ENCODE peak calls at places on chromosomes 5 and 9, in nine cellular contexts. One of them, this sample, is unnamed.

GRCh38 chr5:57817001-57817453 is 334.4 kb upstream of the ACTBL2 start:
- DNase-seq in SK-N-DZ: no peak
- DNase-seq in AG04449: no peak
- DNase-seq in NT2/D1: no peak
- DNase-seq in mesendoderm: no peak
- DNase-seq in EH: no peak
- DNase-seq in IMR-90: no peak
- DNase-seq in adrenal gland: no peak
- DNase-seq in amygdala: no peak
- DNase-seq in this sample: peak; percentile 82

GRCh38 chr9:135718616-135719015 is 16.6 kb downstream of the KCNT1 start:
- DNase-seq in amygdala: no peak
- DNase-seq in SK-N-DZ: no peak
- DNase-seq in IMR-90: peak; percentile 7
- DNase-seq in mesendoderm: no peak
- DNase-seq in AG04449: no peak
- DNase-seq in NT2/D1: no peak
- DNase-seq in EH: no peak
- DNase-seq in adrenal gland: peak; percentile 90
- DNase-seq in this sample: peak; percentile 20

GRCh38 chr9:6922680-6923079 is 164.9 kb downstream of the KDM4C start:
- DNase-seq in AG04449: no peak
- DNase-seq in mesendoderm: no peak
- DNase-seq in IMR-90: no peak
- DNase-seq in amygdala: no peak
- DNase-seq in adrenal gland: no peak
- DNase-seq in NT2/D1: no peak
- DNase-seq in EH: no peak
- DNase-seq in SK-N-DZ: peak; percentile 49
- DNase-seq in this sample: no peak

GRCh38 chr9:137407590-137408300 is 15.2 kb downstream of the EXD3 start:
- DNase-seq in SK-N-DZ: no peak
- DNase-seq in EH: no peak
- DNase-seq in IMR-90: no peak
- DNase-seq in adrenal gland: peak; percentile 64
- DNase-seq in AG04449: no peak
- DNase-seq in NT2/D1: no peak
- DNase-seq in mesendoderm: no peak
- DNase-seq in amygdala: no peak
- DNase-seq in this sample: no peak

GRCh38 chr5:59246470-59247250 is 646.9 kb downstream of the PDE4D start:
- DNase-seq in mesendoderm: no peak
- DNase-seq in NT2/D1: no peak
- DNase-seq in amygdala: no peak
- DNase-seq in IMR-90: peak; percentile 45
- DNase-seq in AG04449: peak; percentile 70
- DNase-seq in adrenal gland: no peak
- DNase-seq in SK-N-DZ: no peak
- DNase-seq in EH: peak; percentile 90
- DNase-seq in this sample: peak; percentile 53

GRCh38 chr9:136947955-136948510 is 3.0 kb downstream of the C8G start:
- DNase-seq in mesendoderm: peak; percentile 69
- DNase-seq in amygdala: no peak
- DNase-seq in SK-N-DZ: peak; percentile 71
- DNase-seq in NT2/D1: no peak
- DNase-seq in adrenal gland: peak; percentile 47
- DNase-seq in AG04449: no peak
- DNase-seq in IMR-90: peak; percentile 4
- DNase-seq in EH: peak; percentile 51
- DNase-seq in this sample: peak; percentile 12

GRCh38 chr9:137146527-137146918 is 7.6 kb downstream of the GRIN1 start:
- DNase-seq in IMR-90: no peak
- DNase-seq in NT2/D1: no peak
- DNase-seq in SK-N-DZ: no peak
- DNase-seq in adrenal gland: no peak
- DNase-seq in EH: no peak
- DNase-seq in AG04449: no peak
- DNase-seq in mesendoderm: no peak
- DNase-seq in amygdala: no peak
- DNase-seq in this sample: no peak

GRCh38 chr9:6552738-6553121 is 92.8 kb downstream of the GLDC start:
- DNase-seq in SK-N-DZ: no peak
- DNase-seq in AG04449: no peak
- DNase-seq in adrenal gland: no peak
- DNase-seq in IMR-90: peak; percentile 56
- DNase-seq in mesendoderm: no peak
- DNase-seq in amygdala: no peak
- DNase-seq in EH: peak; percentile 59
- DNase-seq in NT2/D1: no peak
- DNase-seq in this sample: peak; percentile 35

GRCh38 chr5:164204338-164204946 is 699.0 kb downstream of the MAT2B start:
- DNase-seq in AG04449: peak; percentile 26
- DNase-seq in IMR-90: peak; percentile 75
- DNase-seq in amygdala: no peak
- DNase-seq in SK-N-DZ: no peak
- DNase-seq in adrenal gland: no peak
- DNase-seq in EH: no peak
- DNase-seq in mesendoderm: no peak
- DNase-seq in NT2/D1: no peak
- DNase-seq in this sample: peak; percentile 64

GRCh38 chr9:22079873-22080341 is 70.8 kb upstream of the CDKN2B start:
- DNase-seq in mesendoderm: no peak
- DNase-seq in adrenal gland: no peak
- DNase-seq in AG04449: peak; percentile 67
- DNase-seq in NT2/D1: no peak
- DNase-seq in EH: peak; percentile 53
- DNase-seq in amygdala: no peak
- DNase-seq in IMR-90: peak; percentile 87
- DNase-seq in SK-N-DZ: no peak
- DNase-seq in this sample: peak; percentile 93

GRCh38 chr5:142618125-142618524 is 67.8 kb downstream of the FGF1 start:
- DNase-seq in IMR-90: peak; percentile 93
- DNase-seq in AG04449: no peak
- DNase-seq in mesendoderm: no peak
- DNase-seq in amygdala: no peak
- DNase-seq in NT2/D1: no peak
- DNase-seq in adrenal gland: peak; percentile 16
- DNase-seq in SK-N-DZ: no peak
- DNase-seq in EH: peak; percentile 88
- DNase-seq in this sample: peak; percentile 77

GRCh38 chr9:90801175-90801506 is 478 bp upstream of the SYK start:
- DNase-seq in SK-N-DZ: no peak
- DNase-seq in mesendoderm: no peak
- DNase-seq in IMR-90: no peak
- DNase-seq in NT2/D1: no peak
- DNase-seq in amygdala: no peak
- DNase-seq in adrenal gland: peak; percentile 3
- DNase-seq in AG04449: no peak
- DNase-seq in EH: no peak
- DNase-seq in this sample: no peak

GRCh38 chr5:95940758-95941682 is 20.6 kb downstream of the ELL2 start:
- DNase-seq in IMR-90: no peak
- DNase-seq in mesendoderm: peak; percentile 78
- DNase-seq in NT2/D1: no peak
- DNase-seq in SK-N-DZ: no peak
- DNase-seq in amygdala: no peak
- DNase-seq in AG04449: no peak
- DNase-seq in EH: peak; percentile 61
- DNase-seq in adrenal gland: no peak
- DNase-seq in this sample: no peak